ENCODE peak calls at places on chromosome 1, in six cellular contexts. C is tibial artery, L is transverse colon, J is IMR-90, R is upper lobe of right lung, Z is A673. E is an unnamed sample. For H3K4me1, the result is how much of the 10 kb centered on the place peaks cover.

GRCh38 chr1:211546543-211546942 is 32.4 kb downstream of the SLC30A1 start:
- DNase-seq in C (no peak), L (no peak), J (no peak), R (no peak), Z (no peak), E (no peak)

GRCh38 chr1:41444246-41444645 is 40.2 kb downstream of the EDN2 start:
- DNase-seq in C (no peak), L (no peak), J (no peak), R (no peak), Z (no peak), E (no peak)

GRCh38 chr1:114081145-114082046 is 72.3 kb downstream of the SYT6 start:
- DNase-seq in C (peak), L (peak), J (no peak), R (no peak), Z (peak), E (peak)

GRCh38 chr1:115969509-115969908 is 6.8 kb upstream of the SLC22A15 start:
- DNase-seq in C (no peak), L (no peak), J (no peak), R (no peak), Z (peak), E (no peak)

GRCh38 chr1:109877320-109877771 is 33.3 kb upstream of the CSF1 start:
- DNase-seq in C (peak), L (peak), J (peak), R (peak), Z (no peak), E (peak)

GRCh38 chr1:10969267-10969970 is 43.0 kb upstream of the TARDBP start:
- DNase-seq in C (no peak), L (no peak), J (no peak), R (no peak), Z (no peak), E (no peak)

GRCh38 chr1:180623579-180624347 is 8.1 kb upstream of the XPR1 start:
- DNase-seq in C (no peak), L (no peak), J (peak), R (no peak), Z (peak), E (no peak)

GRCh38 chr1:3082571-3083516 is 13.8 kb downstream of the PRDM16 start:
- DNase-seq in C (no peak), L (no peak), J (no peak), R (no peak), Z (no peak), E (no peak)

GRCh38 chr1:245173446-245174178 is 18.8 kb downstream of the KIF26B start:
- DNase-seq in C (no peak), L (peak), J (no peak), R (no peak), Z (no peak), E (no peak)

GRCh38 chr1:33459766-33460543 is 12.5 kb upstream of the ZSCAN20 start:
- DNase-seq in C (no peak), L (no peak), J (peak), R (no peak), Z (no peak), E (no peak)

GRCh38 chr1:21157054-21157453 is 19.6 kb downstream of the EIF4G3 start:
- DNase-seq in C (no peak), L (no peak), J (no peak), R (no peak), Z (no peak), E (no peak)

GRCh38 chr1:205588691-205589445 is 42.9 kb downstream of the ELK4 start:
- DNase-seq in C (no peak), L (peak), J (peak), R (peak), Z (peak), E (peak)

GRCh38 chr1:18721066-18721465 is 90.4 kb downstream of the PAX7 start:
- DNase-seq in C (no peak), L (no peak), J (no peak), R (no peak), Z (no peak), E (no peak)

GRCh38 chr1:113808450-113809195 is 3.7 kb downstream of the RSBN1 start:
- DNase-seq in C (no peak), L (peak), J (no peak), R (no peak), Z (peak), E (no peak)

GRCh38 chr1:168362991-168363390 is 82.3 kb downstream of the TBX19 start:
- DNase-seq in C (no peak), L (no peak), J (no peak), R (no peak), Z (no peak), E (no peak)

GRCh38 chr1:221708076-221708571 is 33.8 kb downstream of the DUSP10 start:
- DNase-seq in C (peak), L (no peak), J (no peak), R (no peak), Z (no peak), E (no peak)

GRCh38 chr1:19435851-19436465 is 49.4 kb downstream of the CAPZB start:
- DNase-seq in C (no peak), L (no peak), J (peak), R (no peak), Z (no peak), E (no peak)

GRCh38 chr1:3222042-3222692 is 153.2 kb downstream of the PRDM16 start:
- DNase-seq in C (peak), L (peak), J (no peak), R (peak), Z (no peak), E (peak)

GRCh38 chr1:66563094-66563800 is 29.3 kb downstream of the SGIP1 start:
- DNase-seq in C (peak), L (peak), J (peak), R (no peak), Z (no peak), E (no peak)

GRCh38 chr1:7680791-7681165 is 90.3 kb upstream of the VAMP3 start:
- DNase-seq in C (no peak), L (no peak), J (no peak), R (no peak), Z (peak), E (no peak)

GRCh38 chr1:151372411-151372934 is at the start of gene SELENBP1:
- DNase-seq in C (peak), L (peak), J (peak), R (peak), Z (no peak), E (peak)

GRCh38 chr1:8201331-8201861 is 116.5 kb upstream of the SLC45A1 start:
- DNase-seq in C (no peak), L (no peak), J (peak), R (no peak), Z (no peak), E (no peak)

GRCh38 chr1:56566994-56567393 is 12.4 kb downstream of the PLPP3 start:
- DNase-seq in C (no peak), L (no peak), J (no peak), R (no peak), Z (no peak), E (no peak)
- H3K4me1 ChIP-seq in C (half or more), L (under half), J (under half), R (under half), Z (under half), E (half or more)

GRCh38 chr1:93681095-93681548 is 515 bp downstream of the BCAR3 start:
- DNase-seq in C (no peak), L (no peak), J (peak), R (peak), Z (no peak), E (peak)

GRCh38 chr1:93683234-93683633 is 1.6 kb upstream of the BCAR3 start:
- DNase-seq in C (no peak), L (no peak), J (no peak), R (no peak), Z (no peak), E (no peak)

GRCh38 chr1:93680121-93681094 is 1.2 kb downstream of the BCAR3 start:
- DNase-seq in C (peak), L (peak), J (peak), R (peak), Z (peak), E (peak)

GRCh38 chr1:93679546-93679945 is 2.1 kb downstream of the BCAR3 start:
- DNase-seq in C (no peak), L (no peak), J (peak), R (no peak), Z (no peak), E (no peak)

GRCh38 chr1:93681549-93682412 is at the start of gene BCAR3:
- DNase-seq in C (peak), L (peak), J (peak), R (peak), Z (peak), E (peak)
- H3K4me1 ChIP-seq in C (under half), L (under half), J (under half), R (under half), Z (under half), E (under half)

DNA sequence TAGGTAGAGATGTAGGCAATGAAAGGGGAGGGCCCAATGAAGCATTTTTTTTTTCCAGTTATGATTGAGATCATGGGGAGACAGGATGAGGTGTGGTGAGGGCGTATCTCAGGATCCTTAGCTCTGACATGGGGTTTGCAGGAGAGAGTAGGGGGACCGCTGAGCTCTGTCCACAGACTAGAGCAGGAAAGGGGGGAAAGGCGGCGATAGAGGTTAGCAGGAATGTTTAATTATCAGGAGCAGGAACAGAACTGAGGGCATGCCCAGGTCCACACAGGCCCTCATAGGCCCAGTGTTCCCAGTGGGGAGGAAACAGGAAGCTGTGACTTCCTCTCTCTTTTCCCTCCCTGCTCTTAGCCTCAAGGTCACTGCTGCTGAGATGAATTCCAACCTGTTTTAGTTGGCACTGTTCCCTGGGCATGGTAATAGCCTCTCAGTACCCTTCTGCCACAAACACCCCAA is 876 bp upstream of the RXFP4 start:
- DNase-seq in C (peak), L (peak), J (peak), R (no peak), Z (peak), E (no peak)
- H3K4me1 ChIP-seq in C (half or more), L (half or more), J (under half), R (half or more), Z (under half), E (half or more)

GRCh38 chr1:9721606-9722377 is 70.3 kb downstream of the PIK3CD start:
- DNase-seq in C (no peak), L (peak), J (no peak), R (no peak), Z (peak), E (peak)
- H3K4me1 ChIP-seq in C (under half), L (under half), J (under half), R (under half), Z (under half), E (under half)

DNA sequence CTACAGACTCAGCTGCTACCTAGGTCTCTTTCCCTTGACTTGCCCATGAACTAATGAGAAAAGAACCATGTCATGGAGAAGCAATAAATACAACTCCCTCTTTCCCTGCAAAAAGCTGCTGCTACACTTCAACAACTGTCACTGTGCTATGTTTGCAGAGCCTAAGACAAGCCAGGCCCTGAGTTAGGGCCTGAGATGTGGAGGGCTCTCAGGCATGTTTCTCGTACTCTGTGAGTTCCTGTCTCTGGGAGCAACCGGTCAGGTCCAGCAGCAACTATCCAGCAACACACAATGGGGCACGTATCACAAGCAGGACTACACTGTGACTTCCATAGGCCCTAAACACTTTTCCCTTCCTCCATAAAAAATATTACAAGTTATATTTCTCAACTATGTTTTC is 91.7 kb downstream of the JAK1 start:
- DNase-seq in C (no peak), L (no peak), J (no peak), R (no peak), Z (no peak), E (no peak)
- H3K4me1 ChIP-seq in C (under half), L (under half), J (under half), R (under half), Z (under half), E (under half)

DNA sequence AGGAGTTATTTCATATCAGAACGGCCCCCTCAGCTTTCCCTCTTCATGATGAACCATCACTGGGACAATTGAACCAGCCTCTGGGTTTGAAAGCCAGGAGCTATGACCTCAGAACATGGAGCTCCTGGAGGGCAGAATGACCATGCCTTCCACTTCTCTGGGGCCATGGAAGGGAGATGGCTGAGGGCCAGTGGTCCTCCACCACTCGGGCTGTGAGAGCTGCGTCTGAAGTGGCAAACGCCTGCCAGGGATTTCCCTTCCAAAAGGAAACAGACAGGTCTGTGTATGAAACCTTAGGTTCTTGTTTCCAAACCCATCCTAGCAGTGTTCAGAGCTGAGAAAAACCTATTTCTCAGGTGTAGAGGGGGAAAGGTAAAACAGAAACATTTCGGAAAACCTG is 22.5 kb downstream of the PKP1 start:
- DNase-seq in C (no peak), L (no peak), J (no peak), R (no peak), Z (no peak), E (peak)
- H3K4me1 ChIP-seq in C (under half), L (under half), J (under half), R (under half), Z (half or more), E (under half)

E was measured in upper lobe of left lung.